ENCODE peak calls at places on chromosomes 3 and 15, in nine cellular contexts. L is activated CD8-positive, alpha-beta T cell treated with anti-CD3 and anti-CD28 coated beads for 36 hours; Q is choroid plexus epithelial cell; J is WERI-Rb-1; K is GM12878; E is GM06990; H is fibroblast of pulmonary artery; F is right atrium auricular region; I is GM13977. U is an unnamed sample.

GRCh38 chr15:31302778-31303433 is 23.7 kb upstream of the KLF13 start:
- DNase-seq in L (peak), Q (no peak), J (peak), K (no peak), E (no peak), H (no peak), F (no peak), I (peak), U (no peak)

GRCh38 chr15:71526061-71526460 is 284.3 kb upstream of the NR2E3 start:
- DNase-seq in L (no peak), Q (peak), J (no peak), K (no peak), E (no peak), H (peak), F (no peak), I (no peak), U (no peak)

GRCh38 chr3:71585126-71585525 is 1.6 kb upstream of the FOXP1 start:
- DNase-seq in L (peak), Q (no peak), J (no peak), K (no peak), E (no peak), H (no peak), F (no peak), I (no peak), U (no peak)

GRCh38 chr3:161273589-161274218 is 52.6 kb downstream of the NMD3 start:
- DNase-seq in L (peak), Q (peak), J (no peak), K (no peak), E (no peak), H (peak), F (no peak), I (peak), U (no peak)

GRCh38 chr3:22898558-22898957 is 304.6 kb upstream of the UBE2E2 start:
- DNase-seq in L (no peak), Q (no peak), J (no peak), K (no peak), E (no peak), H (no peak), F (no peak), I (no peak), U (no peak)

GRCh38 chr15:97177135-97177704 is 783.3 kb upstream of the ARRDC4 start:
- DNase-seq in L (no peak), Q (peak), J (no peak), K (no peak), E (no peak), H (peak), F (no peak), I (no peak), U (peak)

GRCh38 chr3:189304465-189305341 is 132.9 kb downstream of the TPRG1 start:
- DNase-seq in L (no peak), Q (peak), J (no peak), K (no peak), E (no peak), H (no peak), F (no peak), I (no peak), U (no peak)

GRCh38 chr3:160312014-160312624 is 86.9 kb downstream of the C3orf80 start:
- DNase-seq in L (peak), Q (no peak), J (no peak), K (no peak), E (no peak), H (no peak), F (no peak), I (no peak), U (no peak)

GRCh38 chr3:52221563-52222318 is 3.7 kb downstream of the TLR9 start:
- DNase-seq in L (peak), Q (no peak), J (no peak), K (no peak), E (no peak), H (no peak), F (no peak), I (no peak), U (no peak)

GRCh38 chr15:91200101-91200754 is 100.2 kb downstream of the SV2B start:
- DNase-seq in L (no peak), Q (no peak), J (no peak), K (no peak), E (no peak), H (no peak), F (no peak), I (no peak), U (no peak)
- TF ChIP-seq CTCF in L (no peak), Q (no peak), J (no peak), K (no peak), E (no peak), H (no peak), F (no peak), I (no peak), U (no peak)

GRCh38 chr3:197317250-197317963 is 19.0 kb upstream of the DLG1 start:
- DNase-seq in L (no peak), Q (peak), J (no peak), K (no peak), E (no peak), H (peak), F (no peak), I (no peak), U (no peak)
- TF ChIP-seq CTCF in L (no peak), Q (no peak), J (no peak), K (no peak), E (no peak), H (no peak), F (no peak), I (no peak), U (no peak)

GRCh38 chr3:103056953-103057450 is 622.2 kb downstream of the ZPLD1 start:
- DNase-seq in L (no peak), Q (no peak), J (no peak), K (no peak), E (no peak), H (peak), F (no peak), I (no peak), U (no peak)
- TF ChIP-seq CTCF in L (no peak), Q (no peak), J (no peak), K (peak), E (no peak), H (no peak), F (no peak), I (no peak), U (no peak)

GRCh38 chr3:77687545-77687944 is 647.6 kb downstream of the ROBO2 start:
- DNase-seq in L (no peak), Q (no peak), J (no peak), K (no peak), E (no peak), H (no peak), F (no peak), I (no peak), U (no peak)

GRCh38 chr3:77684115-77684514 is 644.2 kb downstream of the ROBO2 start:
- DNase-seq in L (no peak), Q (no peak), J (no peak), K (no peak), E (no peak), H (no peak), F (no peak), I (no peak), U (no peak)

GRCh38 chr3:77686560-77686959 is 646.7 kb downstream of the ROBO2 start:
- DNase-seq in L (no peak), Q (peak), J (no peak), K (no peak), E (no peak), H (no peak), F (no peak), I (no peak), U (peak)

GRCh38 chr3:77682162-77682561 is 642.3 kb downstream of the ROBO2 start:
- DNase-seq in L (no peak), Q (no peak), J (no peak), K (no peak), E (no peak), H (no peak), F (no peak), I (no peak), U (no peak)
- TF ChIP-seq CTCF in L (no peak), Q (no peak), J (no peak), K (no peak), E (no peak), H (no peak), F (no peak), I (no peak), U (no peak)

DNA sequence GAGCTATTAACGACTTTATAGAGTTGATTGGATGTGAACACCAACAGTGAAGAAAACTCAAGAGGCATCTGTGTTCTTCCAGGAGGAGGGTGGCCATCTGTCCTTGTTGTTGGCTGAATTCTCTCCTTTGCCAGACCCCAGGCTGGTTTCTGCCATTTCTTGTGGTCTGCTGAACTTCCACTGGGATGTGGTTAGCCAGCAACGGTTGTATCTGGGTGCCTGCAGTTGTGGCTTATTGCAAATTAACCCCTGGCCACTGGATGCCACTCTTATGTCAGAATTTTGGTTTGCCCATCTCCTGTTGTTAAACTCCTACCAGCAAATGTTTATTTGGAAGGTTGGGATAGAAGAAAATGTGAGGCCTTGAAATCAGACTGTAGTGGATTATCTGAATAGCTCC is 163.6 kb upstream of the TBC1D5 start:
- DNase-seq in L (no peak), Q (peak), J (no peak), K (no peak), E (no peak), H (no peak), F (no peak), I (no peak), U (no peak)
- TF ChIP-seq CTCF in L (no peak), Q (no peak), J (no peak), K (no peak), E (no peak), H (no peak), F (no peak), I (no peak), U (no peak)

DNA sequence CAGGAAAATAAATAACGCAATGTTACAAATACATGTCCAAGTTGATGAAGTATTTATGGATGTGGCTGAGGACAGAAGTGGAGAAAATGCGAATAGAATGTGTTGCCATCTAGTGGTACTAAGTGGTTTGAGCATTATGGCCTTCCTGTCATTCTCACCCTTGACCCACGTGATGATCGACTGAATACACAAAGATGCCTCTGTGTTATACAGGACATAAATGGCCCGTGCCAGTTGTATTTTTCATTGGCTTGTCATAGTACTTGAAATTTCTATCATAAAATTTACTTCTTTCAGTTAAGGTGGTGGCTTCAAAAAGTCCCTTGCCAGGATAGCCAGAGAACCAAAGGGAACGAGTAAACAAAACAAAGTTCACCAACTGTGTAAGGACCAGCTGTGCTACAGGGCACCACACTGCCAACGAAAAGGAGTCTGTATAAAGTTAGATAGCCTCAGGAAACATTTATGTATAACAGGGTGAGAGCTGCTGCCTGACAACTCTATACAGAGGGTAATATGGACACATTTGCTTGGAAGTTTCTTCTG is 103.7 kb downstream of the MYH15 start:
- DNase-seq in L (peak), Q (peak), J (no peak), K (peak), E (peak), H (peak), F (no peak), I (peak), U (no peak)
- TF ChIP-seq CTCF in L (peak), Q (peak), J (peak), K (peak), E (peak), H (peak), F (peak), I (peak), U (peak)

DNA sequence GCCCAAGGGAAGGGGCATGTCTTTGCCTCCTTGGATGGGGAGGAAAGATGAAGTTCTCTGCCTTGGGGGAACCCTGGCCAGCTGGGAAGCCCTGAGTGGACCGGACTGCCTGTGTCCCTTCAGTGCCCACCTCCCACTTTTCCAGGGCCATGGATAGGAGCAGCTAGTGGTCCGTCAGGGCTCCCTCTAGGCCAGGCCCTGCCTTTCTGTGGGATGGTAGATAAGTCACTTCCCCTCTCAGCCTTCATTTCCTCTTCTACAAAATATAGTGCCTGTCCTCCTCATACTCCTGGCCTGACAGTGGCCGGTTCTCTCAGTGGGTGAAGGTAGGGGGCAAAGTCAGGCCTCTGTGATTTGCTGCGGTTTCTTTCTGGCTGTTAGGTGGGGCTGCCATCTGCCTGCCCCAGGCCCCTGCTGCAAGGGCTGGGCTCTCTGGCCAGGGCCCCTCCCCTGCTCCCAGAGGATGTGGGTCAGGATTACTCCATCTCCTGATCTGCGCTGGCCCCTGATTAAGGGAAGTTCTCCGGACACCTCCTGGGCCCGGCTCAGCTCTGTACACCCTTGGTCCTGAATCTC is 1.4 kb downstream of the PLEKHO2 start:
- DNase-seq in L (no peak), Q (peak), J (peak), K (no peak), E (no peak), H (peak), F (peak), I (peak), U (peak)
- TF ChIP-seq CTCF in L (no peak), Q (no peak), J (no peak), K (no peak), E (peak), H (no peak), F (no peak), I (no peak), U (no peak)